ENCODE peak calls at places on chromosome 11, in eight cellular contexts. One of them, this sample, is unnamed.
A peak's percentile ranks its signal among the peaks of the same experiment; 100 is the strongest.

GRCh38 chr11:95593101-95593500 is 196.5 kb downstream of the FAM76B start:
- DNase-seq in activated effector memory CD4-positive, alpha-beta T cell treated with anti-CD3 and anti-CD28 coated beads, Interleukin-2, amount 50 U/mL, for 16 hours: no peak
- DNase-seq in amniotic stem cell: no peak
- DNase-seq in adipocyte: peak; percentile 28
- DNase-seq in bronchial epithelial cell: peak; percentile 58
- DNase-seq in activated naive CD4-positive, alpha-beta T cell treated with Interleukin-2 at 50 U/mL for 16 hours: no peak
- DNase-seq in fibroblast of lung: peak; percentile 55
- DNase-seq in EH: no peak
- DNase-seq in this sample: peak; percentile 63

GRCh38 chr11:114522818-114523217 is 36.9 kb downstream of the NXPE1 start:
- DNase-seq in activated effector memory CD4-positive, alpha-beta T cell treated with anti-CD3 and anti-CD28 coated beads, Interleukin-2, amount 50 U/mL, for 16 hours: no peak
- DNase-seq in amniotic stem cell: no peak
- DNase-seq in adipocyte: no peak
- DNase-seq in bronchial epithelial cell: no peak
- DNase-seq in activated naive CD4-positive, alpha-beta T cell treated with Interleukin-2 at 50 U/mL for 16 hours: no peak
- DNase-seq in fibroblast of lung: no peak
- DNase-seq in EH: no peak
- DNase-seq in this sample: no peak

GRCh38 chr11:97756571-97757335 is 1264.0 kb upstream of the CNTN5 start:
- DNase-seq in activated effector memory CD4-positive, alpha-beta T cell treated with anti-CD3 and anti-CD28 coated beads, Interleukin-2, amount 50 U/mL, for 16 hours: no peak
- DNase-seq in amniotic stem cell: no peak
- DNase-seq in adipocyte: no peak
- DNase-seq in bronchial epithelial cell: peak; percentile 65
- DNase-seq in activated naive CD4-positive, alpha-beta T cell treated with Interleukin-2 at 50 U/mL for 16 hours: no peak
- DNase-seq in fibroblast of lung: no peak
- DNase-seq in EH: no peak
- DNase-seq in this sample: no peak

GRCh38 chr11:13333456-13333957 is 55.9 kb downstream of the BMAL1 start:
- DNase-seq in activated effector memory CD4-positive, alpha-beta T cell treated with anti-CD3 and anti-CD28 coated beads, Interleukin-2, amount 50 U/mL, for 16 hours: no peak
- DNase-seq in amniotic stem cell: no peak
- DNase-seq in adipocyte: no peak
- DNase-seq in bronchial epithelial cell: peak; percentile 60
- DNase-seq in activated naive CD4-positive, alpha-beta T cell treated with Interleukin-2 at 50 U/mL for 16 hours: no peak
- DNase-seq in fibroblast of lung: no peak
- DNase-seq in EH: no peak
- DNase-seq in this sample: no peak

GRCh38 chr11:34890812-34891211 is 25.4 kb downstream of the APIP start:
- DNase-seq in activated effector memory CD4-positive, alpha-beta T cell treated with anti-CD3 and anti-CD28 coated beads, Interleukin-2, amount 50 U/mL, for 16 hours: no peak
- DNase-seq in amniotic stem cell: peak; percentile 28
- DNase-seq in adipocyte: peak; percentile 89
- DNase-seq in bronchial epithelial cell: peak; percentile 59
- DNase-seq in activated naive CD4-positive, alpha-beta T cell treated with Interleukin-2 at 50 U/mL for 16 hours: no peak
- DNase-seq in fibroblast of lung: peak; percentile 81
- DNase-seq in EH: peak; percentile 51
- DNase-seq in this sample: no peak

GRCh38 chr11:110159491-110159890 is 66.3 kb downstream of the ZC3H12C start:
- DNase-seq in activated effector memory CD4-positive, alpha-beta T cell treated with anti-CD3 and anti-CD28 coated beads, Interleukin-2, amount 50 U/mL, for 16 hours: no peak
- DNase-seq in amniotic stem cell: no peak
- DNase-seq in adipocyte: no peak
- DNase-seq in bronchial epithelial cell: no peak
- DNase-seq in activated naive CD4-positive, alpha-beta T cell treated with Interleukin-2 at 50 U/mL for 16 hours: no peak
- DNase-seq in fibroblast of lung: no peak
- DNase-seq in EH: no peak
- DNase-seq in this sample: no peak

GRCh38 chr11:118914178-118914918 is 11.4 kb downstream of the BCL9L start:
- DNase-seq in activated effector memory CD4-positive, alpha-beta T cell treated with anti-CD3 and anti-CD28 coated beads, Interleukin-2, amount 50 U/mL, for 16 hours: peak; percentile 87
- DNase-seq in amniotic stem cell: no peak
- DNase-seq in adipocyte: no peak
- DNase-seq in bronchial epithelial cell: no peak
- DNase-seq in activated naive CD4-positive, alpha-beta T cell treated with Interleukin-2 at 50 U/mL for 16 hours: peak; percentile 66
- DNase-seq in fibroblast of lung: no peak
- DNase-seq in EH: peak; percentile 45
- DNase-seq in this sample: peak; percentile 67

GRCh38 chr11:47071871-47072270 is 104.8 kb downstream of the ARFGAP2 start:
- DNase-seq in activated effector memory CD4-positive, alpha-beta T cell treated with anti-CD3 and anti-CD28 coated beads, Interleukin-2, amount 50 U/mL, for 16 hours: no peak
- DNase-seq in amniotic stem cell: no peak
- DNase-seq in adipocyte: peak; percentile 45
- DNase-seq in bronchial epithelial cell: peak; percentile 41
- DNase-seq in activated naive CD4-positive, alpha-beta T cell treated with Interleukin-2 at 50 U/mL for 16 hours: no peak
- DNase-seq in fibroblast of lung: peak; percentile 21
- DNase-seq in EH: no peak
- DNase-seq in this sample: no peak

GRCh38 chr11:126716456-126717083 is 284.0 kb downstream of the KIRREL3 start:
- DNase-seq in activated effector memory CD4-positive, alpha-beta T cell treated with anti-CD3 and anti-CD28 coated beads, Interleukin-2, amount 50 U/mL, for 16 hours: no peak
- DNase-seq in amniotic stem cell: no peak
- DNase-seq in adipocyte: peak; percentile 80
- DNase-seq in bronchial epithelial cell: no peak
- DNase-seq in activated naive CD4-positive, alpha-beta T cell treated with Interleukin-2 at 50 U/mL for 16 hours: peak; percentile 41
- DNase-seq in fibroblast of lung: peak; percentile 13
- DNase-seq in EH: peak; percentile 64
- DNase-seq in this sample: no peak

GRCh38 chr11:96215094-96215782 is 127.8 kb downstream of the MAML2 start:
- DNase-seq in activated effector memory CD4-positive, alpha-beta T cell treated with anti-CD3 and anti-CD28 coated beads, Interleukin-2, amount 50 U/mL, for 16 hours: peak; percentile 66
- DNase-seq in amniotic stem cell: no peak
- DNase-seq in adipocyte: peak; percentile 47
- DNase-seq in bronchial epithelial cell: no peak
- DNase-seq in activated naive CD4-positive, alpha-beta T cell treated with Interleukin-2 at 50 U/mL for 16 hours: peak; percentile 12
- DNase-seq in fibroblast of lung: peak; percentile 81
- DNase-seq in EH: peak; percentile 83
- DNase-seq in this sample: no peak

GRCh38 chr11:72257551-72257950 is 13.6 kb upstream of the PHOX2A start:
- DNase-seq in activated effector memory CD4-positive, alpha-beta T cell treated with anti-CD3 and anti-CD28 coated beads, Interleukin-2, amount 50 U/mL, for 16 hours: no peak
- DNase-seq in amniotic stem cell: no peak
- DNase-seq in adipocyte: peak; percentile 40
- DNase-seq in bronchial epithelial cell: no peak
- DNase-seq in activated naive CD4-positive, alpha-beta T cell treated with Interleukin-2 at 50 U/mL for 16 hours: no peak
- DNase-seq in fibroblast of lung: no peak
- DNase-seq in EH: peak; percentile 82
- DNase-seq in this sample: no peak

GRCh38 chr11:96817488-96817887 is 427.7 kb downstream of the JRKL start:
- DNase-seq in activated effector memory CD4-positive, alpha-beta T cell treated with anti-CD3 and anti-CD28 coated beads, Interleukin-2, amount 50 U/mL, for 16 hours: no peak
- DNase-seq in amniotic stem cell: no peak
- DNase-seq in adipocyte: peak; percentile 15
- DNase-seq in bronchial epithelial cell: peak; percentile 72
- DNase-seq in activated naive CD4-positive, alpha-beta T cell treated with Interleukin-2 at 50 U/mL for 16 hours: no peak
- DNase-seq in fibroblast of lung: no peak
- DNase-seq in EH: peak; percentile 39
- DNase-seq in this sample: no peak

GRCh38 chr11:120244476-120244875 is 4.5 kb downstream of the POU2F3 start:
- DNase-seq in activated effector memory CD4-positive, alpha-beta T cell treated with anti-CD3 and anti-CD28 coated beads, Interleukin-2, amount 50 U/mL, for 16 hours: no peak
- DNase-seq in amniotic stem cell: no peak
- DNase-seq in adipocyte: no peak
- DNase-seq in bronchial epithelial cell: peak; percentile 68
- DNase-seq in activated naive CD4-positive, alpha-beta T cell treated with Interleukin-2 at 50 U/mL for 16 hours: no peak
- DNase-seq in fibroblast of lung: no peak
- DNase-seq in EH: no peak
- DNase-seq in this sample: no peak

GRCh38 chr11:81476345-81476744 is 1257.3 kb downstream of the FAM181B start:
- DNase-seq in activated effector memory CD4-positive, alpha-beta T cell treated with anti-CD3 and anti-CD28 coated beads, Interleukin-2, amount 50 U/mL, for 16 hours: no peak
- DNase-seq in amniotic stem cell: no peak
- DNase-seq in adipocyte: no peak
- DNase-seq in bronchial epithelial cell: peak; percentile 37
- DNase-seq in activated naive CD4-positive, alpha-beta T cell treated with Interleukin-2 at 50 U/mL for 16 hours: no peak
- DNase-seq in fibroblast of lung: no peak
- DNase-seq in EH: no peak
- DNase-seq in this sample: no peak

GRCh38 chr11:111429066-111429506 is 50.0 kb upstream of the POU2AF1 start:
- DNase-seq in activated effector memory CD4-positive, alpha-beta T cell treated with anti-CD3 and anti-CD28 coated beads, Interleukin-2, amount 50 U/mL, for 16 hours: peak; percentile 78
- DNase-seq in amniotic stem cell: peak; percentile 10
- DNase-seq in adipocyte: peak; percentile 76
- DNase-seq in bronchial epithelial cell: peak; percentile 41
- DNase-seq in activated naive CD4-positive, alpha-beta T cell treated with Interleukin-2 at 50 U/mL for 16 hours: peak; percentile 61
- DNase-seq in fibroblast of lung: peak; percentile 71
- DNase-seq in EH: peak; percentile 60
- DNase-seq in this sample: no peak